ENCODE peak calls at places on chromosomes 4 and X, in five cellular contexts. V is endothelial cell of umbilical vein, G is PC-3, K is AG09309, T is heart right ventricle. W is an unnamed sample.

GRCh38 chr4:2936773-2937145 is 26.4 kb downstream of the NOP14 start:
- DNase-seq in G (peak; percentile 80), T (no peak), V (no peak), K (no peak), W (no peak)

GRCh38 chrX:7706032-7706431 is 136.9 kb upstream of the VCX start:
- DNase-seq in T (no peak), V (no peak), K (no peak), G (peak; percentile 5), W (no peak)

GRCh38 chr4:16916719-16917337 is 18.4 kb upstream of the LDB2 start:
- DNase-seq in G (peak; percentile 79), K (no peak), T (peak; percentile 39), V (peak; percentile 74), W (no peak)

GRCh38 chr4:139861471-139861870 is 195.9 kb downstream of the MGST2 start:
- DNase-seq in K (no peak), T (no peak), V (no peak), G (no peak), W (no peak)

GRCh38 chrX:118117069-118117405 is 427 bp upstream of the KLHL13 start:
- DNase-seq in T (no peak), V (no peak), K (no peak), G (peak; percentile 10), W (no peak)

GRCh38 chr4:108030332-108030731 is 40.6 kb downstream of the HADH start:
- DNase-seq in T (no peak), K (peak; percentile 25), G (peak; percentile 39), V (peak; percentile 49), W (no peak)

GRCh38 chr4:139184129-139184528 is 7.1 kb upstream of the ELF2 start:
- DNase-seq in G (peak; percentile 31), V (peak; percentile 39), K (no peak), T (no peak), W (no peak)

GRCh38 chrX:128781506-128781905 is 729.3 kb upstream of the ACTRT1 start:
- DNase-seq in G (peak; percentile 46), T (no peak), K (no peak), V (no peak), W (no peak)

GRCh38 chrX:24023972-24024664 is 2.9 kb downstream of the KLHL15 start:
- DNase-seq in V (peak; percentile 49), G (peak; percentile 8), K (no peak), T (no peak), W (no peak)

GRCh38 chrX:24025741-24026402 is 1.1 kb downstream of the KLHL15 start:
- DNase-seq in T (no peak), K (peak; percentile 49), G (peak; percentile 17), V (peak; percentile 51), W (peak; percentile 15)

GRCh38 chrX:24023538-24023937 is 3.4 kb downstream of the KLHL15 start:
- DNase-seq in G (no peak), K (no peak), V (no peak), T (no peak), W (no peak)

GRCh38 chrX:24026403-24026801 is 584 bp downstream of the KLHL15 start:
- DNase-seq in V (peak; percentile 28), G (no peak), K (no peak), T (no peak), W (no peak)

DNA sequence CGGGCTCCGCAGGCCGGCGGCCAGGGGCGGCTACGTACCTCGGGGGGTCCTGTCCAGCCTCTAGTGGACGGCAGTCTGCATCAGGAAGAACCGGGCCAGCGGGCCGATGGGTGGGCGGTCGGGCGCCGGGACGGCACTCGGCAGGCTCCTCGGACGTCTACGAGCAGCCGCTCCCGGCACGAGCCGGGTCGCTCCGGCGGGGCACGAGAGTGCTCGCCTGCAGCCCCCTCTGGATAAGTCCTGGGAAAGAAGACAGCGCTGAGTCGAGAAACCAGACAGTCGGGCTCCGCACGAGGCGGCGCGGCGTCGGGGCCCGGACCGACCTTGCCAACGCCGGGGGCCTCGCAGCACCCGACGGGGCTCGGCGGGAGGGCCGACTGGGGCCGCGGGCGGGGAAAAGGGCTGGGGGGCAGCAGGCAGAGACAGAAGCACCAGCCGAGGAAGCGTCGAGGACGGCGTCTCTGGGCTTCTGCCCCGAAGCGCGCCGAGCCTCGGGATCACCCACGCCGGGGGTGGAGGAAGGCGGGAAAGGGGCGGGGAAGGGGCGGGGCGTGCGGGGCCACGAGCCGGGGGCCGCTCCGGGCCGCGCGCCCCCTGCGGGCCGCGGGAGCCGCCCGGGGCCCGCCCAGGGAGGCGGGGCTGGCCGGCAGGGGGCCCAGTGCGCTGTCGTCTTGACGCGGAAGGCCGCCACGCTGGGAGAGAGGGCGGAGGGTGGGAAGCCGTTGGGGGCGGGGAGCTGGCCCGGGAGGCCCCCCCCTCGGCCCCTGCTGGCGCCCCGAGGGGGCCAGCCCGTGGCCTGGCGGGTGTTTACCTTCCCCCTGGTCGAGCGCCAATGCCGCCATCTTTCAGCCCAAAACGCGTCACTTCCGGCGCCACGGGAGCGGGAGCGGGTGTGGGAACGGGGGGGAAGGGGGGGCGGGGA is 1.9 kb downstream of the KLHL15 start:
- DNase-seq in V (peak; percentile 86), T (peak; percentile 88), G (peak; percentile 86), K (peak; percentile 64), W (peak; percentile 96)
- TF ChIP-seq CTCF in V (peak; percentile 20), T (peak; percentile 41), G (no peak), K (peak; percentile 10), W (no peak)

GRCh38 chrX:68433155-68433980 is at the start of gene OPHN1:
- DNase-seq in T (peak; percentile 78), G (peak; percentile 88), V (peak; percentile 72), K (peak; percentile 16), W (peak; percentile 94)
- H3K4me3 ChIP-seq in T (peak within 1 kb of the TSS; percentile 84), G (peak within 1 kb of the TSS; percentile 91), V (peak within 1 kb of the TSS; percentile 62), K (peak within 1 kb of the TSS; percentile 53), W (peak within 1 kb of the TSS; percentile 45)

GRCh38 chr4:7153711-7154110 is 38.6 kb upstream of the SORCS2 start:
- DNase-seq in T (no peak), G (no peak), K (no peak), V (no peak), W (no peak)

GRCh38 chr4:7154351-7154981 is 37.9 kb upstream of the SORCS2 start:
- DNase-seq in V (no peak), T (no peak), K (no peak), G (no peak), W (no peak)

GRCh38 chr4:7150083-7150635 is 42.2 kb upstream of the SORCS2 start:
- DNase-seq in T (no peak), K (no peak), G (no peak), V (no peak), W (no peak)

GRCh38 chr4:7148337-7148736 is 44.0 kb upstream of the SORCS2 start:
- DNase-seq in K (no peak), T (no peak), G (no peak), V (no peak), W (no peak)

GRCh38 chr4:7151668-7152227 is 40.6 kb upstream of the SORCS2 start:
- DNase-seq in T (no peak), G (peak; percentile 52), K (no peak), V (no peak), W (no peak)
- TF ChIP-seq CTCF in T (no peak), G (peak; percentile 60), K (peak; percentile 38), V (no peak), W (no peak)

DNA sequence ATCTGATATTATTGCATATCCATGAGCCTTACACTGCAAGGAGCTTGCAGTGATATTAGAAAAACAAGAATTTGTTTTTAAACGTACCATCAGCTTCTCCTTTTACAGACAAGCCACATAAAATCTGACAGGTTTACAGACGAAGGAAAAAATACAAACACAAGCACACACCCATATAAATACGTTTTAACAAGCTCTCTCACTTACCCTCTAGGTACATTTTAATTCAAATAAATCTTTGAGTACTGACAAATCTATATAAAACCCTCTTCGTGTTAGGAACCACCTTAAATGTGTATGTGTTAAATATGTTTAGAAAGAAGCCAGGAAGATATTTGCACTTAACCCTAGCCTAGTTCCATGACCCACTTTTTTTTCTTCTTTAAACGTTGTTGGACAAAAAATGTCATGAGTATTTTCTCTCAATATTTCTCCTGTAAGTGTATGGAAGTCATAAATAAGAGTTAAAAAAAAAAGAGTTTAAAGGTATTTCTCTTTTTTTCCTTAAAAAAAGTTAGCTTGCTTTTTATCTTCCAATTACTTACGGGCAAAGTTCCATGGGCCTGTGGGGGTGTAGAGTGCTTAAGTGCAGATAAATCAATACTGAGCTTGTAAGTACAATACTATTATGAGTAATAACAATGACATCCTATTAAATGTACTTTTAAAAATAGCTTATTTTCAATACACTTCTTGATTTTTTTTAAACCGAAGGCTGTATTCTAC is 1.5 kb downstream of the ARAP2 start:
- DNase-seq in V (no peak), T (no peak), K (no peak), G (peak; percentile 33), W (no peak)
- H3K4me3 ChIP-seq in V (no peak overlapping the region), T (peak overlapping the region; percentile 65), K (no peak overlapping the region), G (peak overlapping the region; percentile 80), W (no peak overlapping the region)

GRCh38 chr4:90292438-90292837 is 165.2 kb downstream of the CCSER1 start:
- DNase-seq in G (no peak), V (no peak), T (no peak), K (no peak), W (no peak)

GRCh38 chr4:90293320-90293719 is 166.1 kb downstream of the CCSER1 start:
- DNase-seq in K (no peak), G (peak; percentile 32), V (peak; percentile 23), T (no peak), W (no peak)
- TF ChIP-seq CTCF in K (peak; percentile 20), G (peak; percentile 21), V (peak; percentile 11), T (peak; percentile 51), W (no peak)

DNA sequence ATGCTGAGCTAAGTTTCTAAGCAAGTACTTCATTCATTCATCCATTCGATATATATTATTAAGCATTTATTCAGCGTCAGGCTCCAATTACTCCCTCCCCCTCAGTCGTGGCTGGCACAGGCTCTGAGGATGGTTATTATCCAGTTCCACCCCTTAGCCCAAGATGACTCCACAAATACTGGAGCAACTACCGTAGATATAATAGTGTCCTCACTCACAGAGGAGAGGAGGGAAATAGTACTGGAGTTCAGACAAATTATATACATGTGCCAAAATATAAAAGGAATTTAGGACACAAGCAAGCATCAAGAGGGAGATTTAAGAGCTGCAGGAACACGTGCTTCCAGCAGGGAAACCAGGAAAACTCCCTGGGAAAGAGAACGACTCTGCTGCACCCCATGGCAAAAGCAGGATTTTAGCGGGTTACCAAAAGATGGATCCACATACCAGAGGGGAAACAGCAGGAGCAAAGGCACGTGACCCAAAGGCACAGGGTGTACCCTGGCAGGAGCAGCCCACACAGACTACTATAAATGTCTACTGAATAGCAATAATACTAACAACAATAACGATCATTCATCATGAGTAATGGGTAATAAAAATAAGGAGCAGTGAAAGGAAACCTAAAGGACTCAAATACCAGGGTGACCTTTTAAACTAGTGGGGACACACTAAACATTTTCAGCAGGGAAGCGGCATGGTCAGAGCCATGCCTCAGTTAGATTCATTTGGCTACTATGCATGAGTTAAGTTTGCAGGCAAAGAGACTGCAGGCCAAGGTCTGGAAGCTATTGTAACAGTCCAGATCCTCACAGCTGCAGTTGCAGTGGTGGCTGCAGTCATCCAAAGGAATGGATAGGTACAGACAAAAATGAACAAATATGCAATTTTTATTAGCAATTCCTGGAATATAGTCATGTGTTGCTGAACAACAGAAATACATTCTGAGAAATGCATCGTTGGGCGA is 153.7 kb downstream of the APBB2 start:
- DNase-seq in G (no peak), T (no peak), K (no peak), V (no peak), W (no peak)
- H3K4me3 ChIP-seq in G (no peak overlapping the region), T (no peak overlapping the region), K (no peak overlapping the region), V (no peak overlapping the region), W (no peak overlapping the region)

GRCh38 chrX:109049416-109049815 is 313.1 kb upstream of the IRS4 start:
- DNase-seq in T (no peak), K (no peak), V (no peak), G (no peak), W (no peak)

DNA sequence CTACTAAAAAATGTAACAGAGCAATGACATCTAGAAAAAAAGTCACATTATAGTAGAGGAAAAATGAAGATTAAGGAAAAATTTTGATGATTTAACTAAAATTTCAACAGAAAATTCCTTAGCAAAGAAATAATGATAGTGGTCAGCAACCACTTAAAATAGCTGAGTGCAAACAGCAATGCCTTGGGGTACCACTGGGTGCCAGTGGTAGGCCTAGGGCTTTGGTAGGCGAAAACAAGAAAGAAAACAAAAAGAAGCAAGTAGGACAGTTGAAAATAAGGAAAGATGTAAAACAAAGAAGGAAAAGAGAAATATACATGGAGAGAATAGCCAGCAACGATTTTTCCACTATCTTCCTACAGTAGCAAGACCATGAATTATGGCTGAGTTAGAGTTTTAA is 313.5 kb upstream of the IRS4 start:
- DNase-seq in G (no peak), V (no peak), K (no peak), T (no peak), W (no peak)
- TF ChIP-seq CTCF in G (no peak), V (no peak), K (no peak), T (no peak), W (no peak)